ENCODE peak calls at places on chromosomes 4 and X, in four cellular contexts. E is A549, Y is K562, D is HepG2. C is an unnamed sample.

GRCh38 chrX:12425496-12425895 is 287.2 kb downstream of the FRMPD4 start:
- DNase-seq in Y (no peak), D (no peak), E (no peak), C (no peak)

GRCh38 chr4:152094851-152095700 is 334.3 kb upstream of the GATB start:
- DNase-seq in Y (no peak), D (no peak), E (no peak), C (no peak)

GRCh38 chrX:40539214-40540142 is 41.3 kb upstream of the ATP6AP2 start:
- DNase-seq in D (no peak), E (no peak), Y (peak), C (peak)

GRCh38 chr4:39346856-39347519 is 19.2 kb downstream of the RFC1 start:
- DNase-seq in Y (no peak), D (no peak), E (no peak), C (no peak)

GRCh38 chrX:42821803-42822443 is 44.0 kb upstream of the PPP1R2C start:
- DNase-seq in D (no peak), E (no peak), Y (no peak), C (no peak)

GRCh38 chrX:20454117-20454516 is 187.4 kb upstream of the RPS6KA3 start:
- DNase-seq in E (no peak), Y (no peak), D (no peak), C (no peak)

GRCh38 chrX:57519578-57520118 is 72.2 kb upstream of the ZXDB start:
- DNase-seq in E (no peak), D (peak), Y (no peak), C (no peak)

GRCh38 chr4:115655626-115656025 is 542.2 kb upstream of the NDST4 start:
- DNase-seq in E (no peak), D (no peak), Y (no peak), C (no peak)

DNA sequence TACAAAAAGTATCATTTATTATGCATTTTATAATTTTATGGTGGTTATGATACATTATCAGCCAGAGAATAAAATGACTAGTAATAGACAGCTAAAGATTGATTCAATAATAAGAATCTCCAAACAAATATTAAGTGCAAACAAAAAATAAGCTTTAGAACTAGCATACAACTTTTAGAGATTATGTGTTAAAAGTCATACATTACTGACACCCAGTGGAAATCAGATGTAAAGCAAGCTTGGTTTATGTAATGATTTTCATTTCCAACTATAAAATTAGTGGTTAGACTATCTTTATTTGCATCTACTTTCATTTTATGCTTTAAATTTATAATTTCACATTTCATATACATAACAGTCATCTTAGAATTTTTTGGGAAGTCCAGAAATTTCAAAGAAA is 57.7 kb downstream of the IL13RA2 start:
- DNase-seq in D (no peak), Y (peak), E (no peak), C (no peak)
- TF ChIP-seq HMGXB4 in D (no peak), Y (no peak), E (no peak), C (no peak)

GRCh38 chr4:78476108-78476704 is 75.4 kb upstream of the ANXA3 start:
- DNase-seq in D (no peak), E (no peak), Y (no peak), C (no peak)
- TF ChIP-seq HMGXB4 in D (no peak), E (no peak), Y (no peak), C (no peak)

GRCh38 chrX:49163555-49164419 is 1.2 kb downstream of the MAGIX start:
- DNase-seq in D (peak), Y (peak), E (peak), C (peak)
- TF ChIP-seq HMGXB4 in D (peak), Y (no peak), E (no peak), C (peak)

DNA sequence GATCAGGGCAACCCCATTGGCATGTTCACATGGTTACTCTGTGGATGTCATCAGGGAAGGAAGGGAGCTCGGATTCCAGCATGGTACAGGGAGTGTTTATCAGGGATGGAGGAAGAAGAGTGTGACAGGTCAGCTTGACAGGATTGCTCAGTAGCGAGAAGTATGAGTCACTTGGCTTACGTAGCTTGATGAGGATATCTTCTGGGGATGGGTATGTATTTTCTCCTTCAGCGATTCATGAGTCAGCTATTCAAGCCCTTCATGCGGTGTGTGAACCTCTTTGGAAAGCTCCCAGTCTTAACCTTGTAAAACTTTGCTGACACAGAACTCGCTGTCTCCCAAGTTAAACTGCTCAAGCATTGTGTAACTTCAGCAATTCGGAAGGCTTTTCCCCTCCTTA is 275.4 kb downstream of the ARHGAP10 start:
- DNase-seq in Y (peak), E (peak), D (no peak), C (no peak)
- TF ChIP-seq HMGXB4 in Y (no peak), E (no peak), D (no peak), C (no peak)

DNA sequence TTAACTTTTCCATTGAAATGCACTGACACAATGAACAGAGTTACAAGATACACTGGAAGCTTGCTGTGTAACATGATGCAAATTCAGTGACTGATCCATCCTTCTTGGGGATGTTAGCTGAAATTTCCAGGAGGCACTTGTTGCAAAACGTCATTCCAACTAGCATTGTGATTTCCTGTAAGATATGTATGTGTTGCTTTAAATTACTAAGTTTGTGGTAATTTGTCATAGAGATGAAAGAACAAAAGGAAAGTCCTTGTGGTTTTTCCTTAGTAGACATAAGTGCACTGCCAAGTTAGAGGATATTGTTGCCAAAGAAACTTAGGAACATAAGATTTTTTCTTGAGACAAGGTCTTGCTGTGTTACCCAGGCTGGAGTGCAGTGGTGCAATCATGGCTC is 505.8 kb downstream of the STIM2 start:
- DNase-seq in E (no peak), Y (no peak), D (no peak), C (no peak)
- TF ChIP-seq HMGXB4 in E (no peak), Y (no peak), D (no peak), C (no peak)

GRCh38 chrX:22430701-22431100 is 158.0 kb downstream of the CBLL2 start:
- DNase-seq in E (no peak), D (no peak), Y (no peak), C (no peak)

GRCh38 chrX:22429704-22430103 is 157.0 kb downstream of the CBLL2 start:
- DNase-seq in Y (no peak), E (no peak), D (no peak), C (no peak)

DNA sequence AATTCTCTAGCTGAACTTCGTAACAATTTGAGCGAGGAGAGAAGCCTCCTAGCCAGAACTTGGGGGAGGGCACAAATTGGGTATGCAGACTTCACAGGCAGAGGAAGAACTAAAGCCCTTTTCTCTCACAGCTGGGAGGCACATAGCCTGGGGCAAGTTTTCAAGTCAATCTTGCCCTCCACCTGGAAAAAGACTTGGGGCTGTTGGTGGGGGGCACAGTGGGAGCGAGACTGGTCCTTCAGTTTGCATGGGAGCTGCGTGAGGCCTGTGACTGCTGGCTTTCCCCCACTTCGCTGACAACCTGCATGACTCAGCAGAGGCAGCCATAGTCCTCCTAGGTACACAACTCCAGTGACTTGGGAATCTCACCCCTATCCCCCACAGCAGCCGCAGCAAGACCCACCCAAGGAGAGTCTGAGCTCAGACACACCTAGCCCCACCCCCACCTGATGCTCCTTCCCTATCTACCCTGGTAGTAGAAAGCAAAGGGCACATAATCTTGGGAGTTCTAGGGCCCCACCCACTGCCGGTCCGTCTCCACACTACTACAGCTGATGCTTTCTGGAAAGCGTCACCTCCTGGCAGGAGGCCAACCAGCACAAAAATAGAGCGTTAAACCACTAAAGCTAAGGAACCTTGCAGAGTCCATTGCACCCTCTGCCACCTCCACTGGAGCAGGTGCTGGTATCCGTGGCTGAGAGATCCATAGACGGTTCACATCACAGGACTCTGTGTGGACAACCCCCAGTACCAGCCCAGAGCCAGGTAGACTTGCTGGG is 160.8 kb downstream of the CBLL2 start:
- DNase-seq in D (no peak), Y (no peak), E (no peak), C (peak)
- TF ChIP-seq HMGXB4 in D (no peak), Y (no peak), E (no peak), C (no peak)

GRCh38 chr4:5541154-5541553 is 167.2 kb downstream of the EVC2 start:
- DNase-seq in Y (no peak), E (no peak), D (no peak), C (no peak)
- TF ChIP-seq HMGXB4 in Y (no peak), E (no peak), D (no peak), C (no peak)

GRCh38 chr4:104641427-104641826 is 146.7 kb upstream of the CXXC4 start:
- DNase-seq in Y (no peak), D (no peak), E (no peak), C (no peak)
- TF ChIP-seq HMGXB4 in Y (no peak), D (no peak), E (no peak), C (no peak)